ENCODE peak calls at places on chromosomes 5 and 9, in nine cellular contexts. One of them, this sample, is unnamed.

GRCh38 chr5:139893873-139894272 is 98.3 kb downstream of the PSD2 start:
- DNase-seq in tibial nerve: no peak
- DNase-seq in breast epithelium: no peak
- DNase-seq in right lobe of liver: no peak
- DNase-seq in A549: no peak
- DNase-seq in IMR-90: no peak
- DNase-seq in stomach: no peak
- DNase-seq in heart left ventricle: no peak
- DNase-seq in transverse colon: no peak
- DNase-seq in this sample: no peak

GRCh38 chr5:86525623-86526022 is 92.1 kb upstream of the COX7C start:
- DNase-seq in tibial nerve: no peak
- DNase-seq in breast epithelium: no peak
- DNase-seq in right lobe of liver: no peak
- DNase-seq in A549: no peak
- DNase-seq in IMR-90: no peak
- DNase-seq in stomach: no peak
- DNase-seq in heart left ventricle: no peak
- DNase-seq in transverse colon: no peak
- DNase-seq in this sample: no peak

GRCh38 chr9:91655664-91656063 is 232.0 kb upstream of the NFIL3 start:
- DNase-seq in tibial nerve: no peak
- DNase-seq in breast epithelium: no peak
- DNase-seq in right lobe of liver: no peak
- DNase-seq in A549: no peak
- DNase-seq in IMR-90: no peak
- DNase-seq in stomach: no peak
- DNase-seq in heart left ventricle: no peak
- DNase-seq in transverse colon: no peak
- DNase-seq in this sample: no peak

GRCh38 chr5:103519550-103519949 is 43.0 kb downstream of the NUDT12 start:
- DNase-seq in tibial nerve: no peak
- DNase-seq in breast epithelium: no peak
- DNase-seq in right lobe of liver: no peak
- DNase-seq in A549: peak; percentile 13
- DNase-seq in IMR-90: peak; percentile 8
- DNase-seq in stomach: no peak
- DNase-seq in heart left ventricle: no peak
- DNase-seq in transverse colon: no peak
- DNase-seq in this sample: no peak

GRCh38 chr9:119639287-119639955 is 270.2 kb upstream of the BRINP1 start:
- DNase-seq in tibial nerve: no peak
- DNase-seq in breast epithelium: no peak
- DNase-seq in right lobe of liver: no peak
- DNase-seq in A549: peak; percentile 1
- DNase-seq in IMR-90: no peak
- DNase-seq in stomach: no peak
- DNase-seq in heart left ventricle: no peak
- DNase-seq in transverse colon: no peak
- DNase-seq in this sample: peak; percentile 65

GRCh38 chr9:134502261-134503211 is 139.1 kb upstream of the COL5A1 start:
- DNase-seq in tibial nerve: peak; percentile 35
- DNase-seq in breast epithelium: no peak
- DNase-seq in right lobe of liver: no peak
- DNase-seq in A549: peak; percentile 87
- DNase-seq in IMR-90: peak; percentile 99
- DNase-seq in stomach: peak; percentile 32
- DNase-seq in heart left ventricle: peak; percentile 70
- DNase-seq in transverse colon: peak; percentile 42
- DNase-seq in this sample: peak; percentile 56

GRCh38 chr9:76817489-76817888 is 53.3 kb downstream of the PCA3 start:
- DNase-seq in tibial nerve: no peak
- DNase-seq in breast epithelium: no peak
- DNase-seq in right lobe of liver: no peak
- DNase-seq in A549: peak; percentile 73
- DNase-seq in IMR-90: peak; percentile 88
- DNase-seq in stomach: no peak
- DNase-seq in heart left ventricle: no peak
- DNase-seq in transverse colon: no peak
- DNase-seq in this sample: no peak

GRCh38 chr5:178325311-178326053 is 92.9 kb upstream of the PHYKPL start:
- DNase-seq in tibial nerve: no peak
- DNase-seq in breast epithelium: no peak
- DNase-seq in right lobe of liver: peak; percentile 4
- DNase-seq in A549: no peak
- DNase-seq in IMR-90: no peak
- DNase-seq in stomach: no peak
- DNase-seq in heart left ventricle: no peak
- DNase-seq in transverse colon: no peak
- DNase-seq in this sample: no peak

GRCh38 chr5:72790188-72790587 is 26.3 kb upstream of the TNPO1 start:
- DNase-seq in tibial nerve: no peak
- DNase-seq in breast epithelium: no peak
- DNase-seq in right lobe of liver: no peak
- DNase-seq in A549: no peak
- DNase-seq in IMR-90: peak; percentile 19
- DNase-seq in stomach: no peak
- DNase-seq in heart left ventricle: no peak
- DNase-seq in transverse colon: no peak
- DNase-seq in this sample: no peak

GRCh38 chr5:57181151-57181550 is 7.3 kb downstream of the GPBP1 start:
- DNase-seq in tibial nerve: no peak
- DNase-seq in breast epithelium: no peak
- DNase-seq in right lobe of liver: no peak
- DNase-seq in A549: no peak
- DNase-seq in IMR-90: no peak
- DNase-seq in stomach: no peak
- DNase-seq in heart left ventricle: no peak
- DNase-seq in transverse colon: no peak
- DNase-seq in this sample: no peak

GRCh38 chr5:116652196-116652729 is 77.6 kb upstream of the SEMA6A start:
- DNase-seq in tibial nerve: peak; percentile 80
- DNase-seq in breast epithelium: peak; percentile 82
- DNase-seq in right lobe of liver: no peak
- DNase-seq in A549: no peak
- DNase-seq in IMR-90: peak; percentile 68
- DNase-seq in stomach: no peak
- DNase-seq in heart left ventricle: peak; percentile 57
- DNase-seq in transverse colon: no peak
- DNase-seq in this sample: no peak

GRCh38 chr9:111598730-111599091 is 736 bp downstream of the PTGR1 start:
- DNase-seq in tibial nerve: peak; percentile 28
- DNase-seq in breast epithelium: peak; percentile 21
- DNase-seq in right lobe of liver: peak; percentile 39
- DNase-seq in A549: no peak
- DNase-seq in IMR-90: peak; percentile 62
- DNase-seq in stomach: peak; percentile 41
- DNase-seq in heart left ventricle: no peak
- DNase-seq in transverse colon: peak; percentile 55
- DNase-seq in this sample: peak; percentile 46

GRCh38 chr9:76377791-76378190 is 16.4 kb downstream of the RFK start:
- DNase-seq in tibial nerve: no peak
- DNase-seq in breast epithelium: no peak
- DNase-seq in right lobe of liver: no peak
- DNase-seq in A549: no peak
- DNase-seq in IMR-90: no peak
- DNase-seq in stomach: no peak
- DNase-seq in heart left ventricle: no peak
- DNase-seq in transverse colon: no peak
- DNase-seq in this sample: no peak

GRCh38 chr5:36717131-36717530 is 110.7 kb downstream of the SLC1A3 start:
- DNase-seq in tibial nerve: no peak
- DNase-seq in breast epithelium: no peak
- DNase-seq in right lobe of liver: no peak
- DNase-seq in A549: no peak
- DNase-seq in IMR-90: no peak
- DNase-seq in stomach: no peak
- DNase-seq in heart left ventricle: no peak
- DNase-seq in transverse colon: no peak
- DNase-seq in this sample: no peak

GRCh38 chr5:64505769-64506566 is at the start of gene RGS7BP:
- DNase-seq in tibial nerve: no peak
- DNase-seq in breast epithelium: no peak
- DNase-seq in right lobe of liver: peak; percentile 53
- DNase-seq in A549: peak; percentile 19
- DNase-seq in IMR-90: peak; percentile 7
- DNase-seq in stomach: peak; percentile 29
- DNase-seq in heart left ventricle: peak; percentile 31
- DNase-seq in transverse colon: no peak
- DNase-seq in this sample: peak; percentile 61

GRCh38 chr5:115709585-115709984 is 83.7 kb upstream of the TMED7 start:
- DNase-seq in tibial nerve: peak; percentile 36
- DNase-seq in breast epithelium: no peak
- DNase-seq in right lobe of liver: peak; percentile 42
- DNase-seq in A549: no peak
- DNase-seq in IMR-90: no peak
- DNase-seq in stomach: no peak
- DNase-seq in heart left ventricle: no peak
- DNase-seq in transverse colon: no peak
- DNase-seq in this sample: no peak

GRCh38 chr5:95973793-95974325 is 12.2 kb upstream of the ELL2 start:
- DNase-seq in tibial nerve: no peak
- DNase-seq in breast epithelium: no peak
- DNase-seq in right lobe of liver: no peak
- DNase-seq in A549: no peak
- DNase-seq in IMR-90: peak; percentile 92
- DNase-seq in stomach: no peak
- DNase-seq in heart left ventricle: no peak
- DNase-seq in transverse colon: no peak
- DNase-seq in this sample: no peak

GRCh38 chr5:149667084-149667826 is 62.9 kb upstream of the PPARGC1B start:
- DNase-seq in tibial nerve: no peak
- DNase-seq in breast epithelium: no peak
- DNase-seq in right lobe of liver: no peak
- DNase-seq in A549: peak; percentile 47
- DNase-seq in IMR-90: peak; percentile 7
- DNase-seq in stomach: no peak
- DNase-seq in heart left ventricle: no peak
- DNase-seq in transverse colon: peak; percentile 42
- DNase-seq in this sample: peak; percentile 54

DNA sequence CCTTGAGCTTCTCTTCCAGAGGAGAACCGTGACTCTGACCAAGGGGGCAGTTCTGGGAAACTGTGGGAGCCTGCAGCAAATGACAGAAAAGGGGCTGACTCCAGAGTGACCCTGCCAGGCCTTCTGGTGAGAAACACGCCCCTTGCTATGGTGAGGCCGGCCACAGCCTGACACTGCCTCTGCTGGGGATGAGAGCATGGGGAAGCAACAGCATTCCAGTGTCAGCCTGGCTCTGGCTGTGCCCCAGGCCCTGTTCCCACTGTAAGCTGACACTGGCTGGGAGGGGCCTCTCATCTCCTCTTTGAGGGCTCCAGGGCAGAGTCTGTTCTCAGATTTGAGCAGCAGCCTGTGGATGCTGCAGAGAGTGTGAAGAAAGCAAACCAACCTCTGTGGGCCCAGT is 180.0 kb upstream of the IL12B start:
- DNase-seq in tibial nerve: peak; percentile 19
- DNase-seq in breast epithelium: peak; percentile 20
- DNase-seq in right lobe of liver: peak; percentile 51
- DNase-seq in A549: peak; percentile 42
- DNase-seq in IMR-90: peak; percentile 85
- DNase-seq in stomach: no peak
- DNase-seq in heart left ventricle: peak; percentile 79
- DNase-seq in transverse colon: peak; percentile 31
- DNase-seq in this sample: peak; percentile 67
- H3K27ac ChIP-seq in tibial nerve: no peak overlapping the region
- H3K27ac ChIP-seq in breast epithelium: no peak overlapping the region
- H3K27ac ChIP-seq in right lobe of liver: peak overlapping the region; percentile 11
- H3K27ac ChIP-seq in A549: peak overlapping the region; percentile 81
- H3K27ac ChIP-seq in IMR-90: peak overlapping the region; percentile 27
- H3K27ac ChIP-seq in stomach: no peak overlapping the region
- H3K27ac ChIP-seq in heart left ventricle: peak overlapping the region; percentile 87
- H3K27ac ChIP-seq in transverse colon: no peak overlapping the region
- H3K27ac ChIP-seq in this sample: no peak overlapping the region

DNA sequence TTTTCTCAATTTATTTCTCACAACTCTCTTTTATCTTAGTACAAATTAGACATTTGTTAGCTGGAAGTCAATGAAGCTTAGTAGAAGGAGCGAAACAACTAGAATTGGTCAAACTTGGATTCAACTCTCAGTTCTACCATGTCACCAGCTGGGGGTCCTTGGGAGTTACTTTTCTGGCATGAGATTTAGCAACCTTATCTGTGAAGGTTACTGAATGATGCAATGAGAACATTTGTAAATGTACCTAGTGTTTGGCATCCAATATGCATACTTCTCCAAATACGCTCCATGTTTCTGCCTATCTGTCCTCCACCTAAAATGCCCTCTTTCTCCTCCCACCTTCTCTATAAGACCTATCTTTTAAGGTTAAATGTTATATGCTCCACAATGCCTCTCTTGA is 6.3 kb downstream of the HNRNPA0 start:
- DNase-seq in tibial nerve: no peak
- DNase-seq in breast epithelium: no peak
- DNase-seq in right lobe of liver: no peak
- DNase-seq in A549: no peak
- DNase-seq in IMR-90: no peak
- DNase-seq in stomach: no peak
- DNase-seq in heart left ventricle: no peak
- DNase-seq in transverse colon: no peak
- DNase-seq in this sample: no peak
- TF ChIP-seq POLR2A in tibial nerve: no peak
- TF ChIP-seq POLR2A in breast epithelium: no peak
- TF ChIP-seq POLR2A in right lobe of liver: no peak
- TF ChIP-seq POLR2A in A549: no peak
- TF ChIP-seq POLR2A in IMR-90: no peak
- TF ChIP-seq POLR2A in stomach: no peak
- TF ChIP-seq POLR2A in heart left ventricle: no peak
- TF ChIP-seq POLR2A in transverse colon: no peak
- TF ChIP-seq POLR2A in this sample: no peak

GRCh38 chr5:132549586-132549985 is 6.3 kb upstream of the IL5 start:
- DNase-seq in tibial nerve: no peak
- DNase-seq in breast epithelium: no peak
- DNase-seq in right lobe of liver: no peak
- DNase-seq in A549: no peak
- DNase-seq in IMR-90: no peak
- DNase-seq in stomach: no peak
- DNase-seq in heart left ventricle: no peak
- DNase-seq in transverse colon: no peak
- DNase-seq in this sample: no peak
- H3K27ac ChIP-seq in tibial nerve: no peak overlapping the region
- H3K27ac ChIP-seq in breast epithelium: no peak overlapping the region
- H3K27ac ChIP-seq in right lobe of liver: no peak overlapping the region
- H3K27ac ChIP-seq in A549: no peak overlapping the region
- H3K27ac ChIP-seq in IMR-90: no peak overlapping the region
- H3K27ac ChIP-seq in stomach: no peak overlapping the region
- H3K27ac ChIP-seq in heart left ventricle: no peak overlapping the region
- H3K27ac ChIP-seq in transverse colon: no peak overlapping the region
- H3K27ac ChIP-seq in this sample: no peak overlapping the region

DNA sequence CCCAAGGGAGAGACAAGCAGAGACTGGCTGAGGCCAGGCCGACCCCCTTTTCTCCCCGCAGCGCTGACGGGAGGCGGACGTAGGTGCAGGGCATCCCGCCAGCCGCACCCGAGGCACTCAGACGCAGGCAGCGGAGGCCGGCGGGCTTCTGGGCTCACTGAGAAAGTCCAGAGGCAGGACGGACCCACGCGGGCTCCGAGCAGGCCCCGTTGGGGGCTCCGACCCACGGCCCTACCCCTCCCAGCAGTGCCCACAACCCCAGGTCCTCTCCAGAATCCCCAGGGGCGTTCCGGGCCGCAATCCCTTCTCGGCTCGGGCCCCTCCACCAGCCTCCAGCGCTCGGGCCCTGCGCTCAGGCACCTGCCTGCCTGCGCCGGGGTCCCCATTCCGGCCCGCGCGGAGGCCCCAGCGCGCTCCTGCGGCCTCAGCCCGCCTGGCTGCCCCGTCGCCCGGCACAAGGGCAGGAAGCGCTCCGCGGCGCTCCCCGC is 501 bp downstream of the MTMR12 start:
- DNase-seq in tibial nerve: peak; percentile 44
- DNase-seq in breast epithelium: peak; percentile 32
- DNase-seq in right lobe of liver: peak; percentile 80
- DNase-seq in A549: peak; percentile 37
- DNase-seq in IMR-90: peak; percentile 69
- DNase-seq in stomach: peak; percentile 77
- DNase-seq in heart left ventricle: peak; percentile 79
- DNase-seq in transverse colon: peak; percentile 80
- DNase-seq in this sample: peak; percentile 81
- TF ChIP-seq POLR2A in tibial nerve: no peak
- TF ChIP-seq POLR2A in breast epithelium: no peak
- TF ChIP-seq POLR2A in right lobe of liver: no peak
- TF ChIP-seq POLR2A in A549: no peak
- TF ChIP-seq POLR2A in IMR-90: peak; percentile 85
- TF ChIP-seq POLR2A in stomach: peak; percentile 42
- TF ChIP-seq POLR2A in heart left ventricle: no peak
- TF ChIP-seq POLR2A in transverse colon: peak; percentile 83
- TF ChIP-seq POLR2A in this sample: no peak

This sample was measured in testis.